ENCODE peak calls at places on chromosomes 13 and 19, in five cellular contexts. One of them, this sample, is unnamed. For H3K4me1, the result is how much of the 10 kb centered on the place peaks cover.

GRCh38 chr13:21420706-21421105 is 38.4 kb downstream of the ZDHHC20 start:
- DNase-seq in Peyer's patch: no peak
- DNase-seq in aorta: no peak
- DNase-seq in HAP-1: no peak
- DNase-seq in right cardiac atrium: no peak
- DNase-seq in this sample: peak

GRCh38 chr13:75901509-75901908 is 265.4 kb downstream of the LMO7 start:
- DNase-seq in Peyer's patch: no peak
- DNase-seq in aorta: no peak
- DNase-seq in right cardiac atrium: no peak
- DNase-seq in HAP-1: no peak
- DNase-seq in this sample: no peak

GRCh38 chr19:13016245-13016627 is 21.0 kb downstream of the NFIX start:
- DNase-seq in HAP-1: no peak
- DNase-seq in aorta: no peak
- DNase-seq in Peyer's patch: no peak
- DNase-seq in right cardiac atrium: no peak
- DNase-seq in this sample: peak

GRCh38 chr13:21538753-21539152 is 65.2 kb downstream of the MICU2 start:
- DNase-seq in HAP-1: no peak
- DNase-seq in right cardiac atrium: no peak
- DNase-seq in Peyer's patch: no peak
- DNase-seq in aorta: no peak
- DNase-seq in this sample: no peak

GRCh38 chr19:50874185-50874584 is 946 bp downstream of the KLK2 start:
- DNase-seq in HAP-1: no peak
- DNase-seq in right cardiac atrium: no peak
- DNase-seq in Peyer's patch: no peak
- DNase-seq in aorta: no peak
- DNase-seq in this sample: no peak

GRCh38 chr19:13398780-13399726 is 107.2 kb downstream of the CACNA1A start:
- DNase-seq in Peyer's patch: no peak
- DNase-seq in aorta: no peak
- DNase-seq in HAP-1: no peak
- DNase-seq in right cardiac atrium: peak
- DNase-seq in this sample: peak

GRCh38 chr13:75864718-75865117 is 228.6 kb downstream of the LMO7 start:
- DNase-seq in Peyer's patch: no peak
- DNase-seq in HAP-1: no peak
- DNase-seq in right cardiac atrium: no peak
- DNase-seq in aorta: no peak
- DNase-seq in this sample: no peak

GRCh38 chr19:48724796-48725753 is 5.5 kb upstream of the MAMSTR start:
- DNase-seq in aorta: no peak
- DNase-seq in Peyer's patch: no peak
- DNase-seq in right cardiac atrium: peak
- DNase-seq in HAP-1: peak
- DNase-seq in this sample: peak

GRCh38 chr19:51326216-51327065 is 15.0 kb downstream of the IGLON5 start:
- DNase-seq in right cardiac atrium: no peak
- DNase-seq in HAP-1: no peak
- DNase-seq in Peyer's patch: no peak
- DNase-seq in aorta: peak
- DNase-seq in this sample: peak

GRCh38 chr19:30011051-30011578 is 69.1 kb downstream of the URI1 start:
- DNase-seq in Peyer's patch: no peak
- DNase-seq in HAP-1: no peak
- DNase-seq in right cardiac atrium: no peak
- DNase-seq in aorta: no peak
- DNase-seq in this sample: no peak

GRCh38 chr19:30479657-30480056 is 107.5 kb downstream of the ZNF536 start:
- DNase-seq in Peyer's patch: no peak
- DNase-seq in HAP-1: no peak
- DNase-seq in right cardiac atrium: no peak
- DNase-seq in aorta: no peak
- DNase-seq in this sample: no peak

GRCh38 chr13:111645598-111646463 is 325.4 kb downstream of the TEX29 start:
- DNase-seq in HAP-1: no peak
- DNase-seq in aorta: no peak
- DNase-seq in Peyer's patch: no peak
- DNase-seq in right cardiac atrium: no peak
- DNase-seq in this sample: no peak

GRCh38 chr19:33674575-33675367 is 53.0 kb downstream of the CHST8 start:
- DNase-seq in right cardiac atrium: no peak
- DNase-seq in Peyer's patch: no peak
- DNase-seq in HAP-1: no peak
- DNase-seq in aorta: peak
- DNase-seq in this sample: no peak

GRCh38 chr13:103525530-103525929 is 459.3 kb upstream of the SLC10A2 start:
- DNase-seq in HAP-1: no peak
- DNase-seq in right cardiac atrium: no peak
- DNase-seq in aorta: no peak
- DNase-seq in Peyer's patch: no peak
- DNase-seq in this sample: no peak

GRCh38 chr19:46147791-46148288 is at the start of gene IGFL2:
- DNase-seq in HAP-1: no peak
- DNase-seq in aorta: no peak
- DNase-seq in Peyer's patch: no peak
- DNase-seq in right cardiac atrium: no peak
- DNase-seq in this sample: no peak

GRCh38 chr13:66634384-66634783 is 595.8 kb downstream of the PCDH9 start:
- DNase-seq in right cardiac atrium: no peak
- DNase-seq in Peyer's patch: no peak
- DNase-seq in aorta: no peak
- DNase-seq in HAP-1: no peak
- DNase-seq in this sample: no peak

GRCh38 chr13:99985243-99985874 is 3.8 kb downstream of the ZIC2 start:
- DNase-seq in right cardiac atrium: no peak
- DNase-seq in Peyer's patch: no peak
- DNase-seq in HAP-1: no peak
- DNase-seq in aorta: peak
- DNase-seq in this sample: peak

GRCh38 chr13:29955137-29955650 is 104.8 kb upstream of the UBL3 start:
- DNase-seq in aorta: no peak
- DNase-seq in right cardiac atrium: no peak
- DNase-seq in HAP-1: no peak
- DNase-seq in Peyer's patch: no peak
- DNase-seq in this sample: no peak

GRCh38 chr13:48653074-48654054 is at the start of gene CYSLTR2:
- DNase-seq in Peyer's patch: no peak
- DNase-seq in aorta: no peak
- DNase-seq in HAP-1: no peak
- DNase-seq in right cardiac atrium: no peak
- DNase-seq in this sample: no peak

GRCh38 chr19:55695511-55696290 is 20.7 kb downstream of the EPN1 start:
- DNase-seq in Peyer's patch: no peak
- DNase-seq in aorta: peak
- DNase-seq in HAP-1: no peak
- DNase-seq in right cardiac atrium: no peak
- DNase-seq in this sample: peak

GRCh38 chr13:75195479-75196111 is 286.4 kb downstream of the TBC1D4 start:
- DNase-seq in HAP-1: no peak
- DNase-seq in Peyer's patch: no peak
- DNase-seq in aorta: no peak
- DNase-seq in right cardiac atrium: peak
- DNase-seq in this sample: no peak

GRCh38 chr13:44299142-44299541 is 74.5 kb upstream of the SERP2 start:
- DNase-seq in aorta: no peak
- DNase-seq in right cardiac atrium: no peak
- DNase-seq in Peyer's patch: no peak
- DNase-seq in HAP-1: no peak
- DNase-seq in this sample: no peak

GRCh38 chr19:18946918-18947317 is 5.9 kb upstream of the HOMER3 start:
- DNase-seq in Peyer's patch: peak
- DNase-seq in right cardiac atrium: no peak
- DNase-seq in HAP-1: no peak
- DNase-seq in aorta: no peak
- DNase-seq in this sample: peak

GRCh38 chr19:10346509-10346908 is 7.1 kb upstream of the ICAM3 start:
- DNase-seq in Peyer's patch: no peak
- DNase-seq in right cardiac atrium: peak
- DNase-seq in HAP-1: no peak
- DNase-seq in aorta: no peak
- DNase-seq in this sample: peak

GRCh38 chr19:55287361-55288079 is 3.7 kb downstream of the BRSK1 start:
- DNase-seq in right cardiac atrium: no peak
- DNase-seq in HAP-1: no peak
- DNase-seq in aorta: no peak
- DNase-seq in Peyer's patch: no peak
- DNase-seq in this sample: no peak

GRCh38 chr13:72959643-72960042 is 99.2 kb upstream of the KLF5 start:
- DNase-seq in HAP-1: no peak
- DNase-seq in Peyer's patch: no peak
- DNase-seq in aorta: no peak
- DNase-seq in right cardiac atrium: no peak
- DNase-seq in this sample: peak

GRCh38 chr13:33629610-33630009 is 188.3 kb upstream of the RFC3 start:
- DNase-seq in right cardiac atrium: no peak
- DNase-seq in aorta: no peak
- DNase-seq in Peyer's patch: no peak
- DNase-seq in HAP-1: no peak
- DNase-seq in this sample: no peak

GRCh38 chr13:86020350-86021002 is 221.3 kb upstream of the SLITRK6 start:
- DNase-seq in right cardiac atrium: no peak
- DNase-seq in HAP-1: no peak
- DNase-seq in aorta: no peak
- DNase-seq in Peyer's patch: no peak
- DNase-seq in this sample: no peak

GRCh38 chr13:51453959-51454703 is 1.3 kb upstream of the INTS6 start:
- DNase-seq in Peyer's patch: peak
- DNase-seq in aorta: peak
- DNase-seq in right cardiac atrium: peak
- DNase-seq in HAP-1: peak
- DNase-seq in this sample: peak

GRCh38 chr13:100357764-100358163 is 230.8 kb downstream of the GGACT start:
- DNase-seq in aorta: no peak
- DNase-seq in Peyer's patch: no peak
- DNase-seq in right cardiac atrium: no peak
- DNase-seq in HAP-1: no peak
- DNase-seq in this sample: no peak

GRCh38 chr13:65594255-65594654 is 1635.9 kb downstream of the PCDH9 start:
- DNase-seq in right cardiac atrium: no peak
- DNase-seq in aorta: no peak
- DNase-seq in Peyer's patch: no peak
- DNase-seq in HAP-1: no peak
- DNase-seq in this sample: no peak

GRCh38 chr13:23679214-23679613 is 109.0 kb downstream of the TNFRSF19 start:
- DNase-seq in aorta: no peak
- DNase-seq in right cardiac atrium: no peak
- DNase-seq in Peyer's patch: no peak
- DNase-seq in HAP-1: no peak
- DNase-seq in this sample: peak

GRCh38 chr19:4971816-4972495 is 3.0 kb downstream of the KDM4B start:
- DNase-seq in right cardiac atrium: no peak
- DNase-seq in aorta: peak
- DNase-seq in HAP-1: no peak
- DNase-seq in Peyer's patch: no peak
- DNase-seq in this sample: peak

GRCh38 chr19:4969772-4970531 is 1.0 kb downstream of the KDM4B start:
- DNase-seq in aorta: peak
- DNase-seq in HAP-1: no peak
- DNase-seq in right cardiac atrium: no peak
- DNase-seq in Peyer's patch: peak
- DNase-seq in this sample: peak

GRCh38 chr19:4972509-4973230 is 3.8 kb downstream of the KDM4B start:
- DNase-seq in Peyer's patch: no peak
- DNase-seq in aorta: no peak
- DNase-seq in HAP-1: no peak
- DNase-seq in right cardiac atrium: no peak
- DNase-seq in this sample: peak

GRCh38 chr19:4970558-4971423 is 1.9 kb downstream of the KDM4B start:
- DNase-seq in HAP-1: no peak
- DNase-seq in right cardiac atrium: no peak
- DNase-seq in aorta: peak
- DNase-seq in Peyer's patch: no peak
- DNase-seq in this sample: peak

GRCh38 chr19:4971424-4971793 is 2.5 kb downstream of the KDM4B start:
- DNase-seq in HAP-1: peak
- DNase-seq in right cardiac atrium: no peak
- DNase-seq in aorta: peak
- DNase-seq in Peyer's patch: no peak
- DNase-seq in this sample: peak
- H3K4me1 ChIP-seq in HAP-1: under half
- H3K4me1 ChIP-seq in right cardiac atrium: under half
- H3K4me1 ChIP-seq in aorta: under half
- H3K4me1 ChIP-seq in Peyer's patch: under half
- H3K4me1 ChIP-seq in this sample: under half

GRCh38 chr19:38846097-38846496 is 3.7 kb downstream of the HNRNPL start:
- DNase-seq in aorta: no peak
- DNase-seq in HAP-1: no peak
- DNase-seq in right cardiac atrium: no peak
- DNase-seq in Peyer's patch: no peak
- DNase-seq in this sample: no peak
- H3K4me3 ChIP-seq in aorta: no peak
- H3K4me3 ChIP-seq in HAP-1: no peak
- H3K4me3 ChIP-seq in right cardiac atrium: no peak
- H3K4me3 ChIP-seq in Peyer's patch: no peak
- H3K4me3 ChIP-seq in this sample: no peak

GRCh38 chr19:38867176-38867780 is 10.8 kb downstream of the RINL start:
- DNase-seq in Peyer's patch: no peak
- DNase-seq in aorta: no peak
- DNase-seq in right cardiac atrium: no peak
- DNase-seq in HAP-1: no peak
- DNase-seq in this sample: no peak
- H3K4me1 ChIP-seq in Peyer's patch: under half
- H3K4me1 ChIP-seq in aorta: under half
- H3K4me1 ChIP-seq in right cardiac atrium: under half
- H3K4me1 ChIP-seq in HAP-1: under half
- H3K4me1 ChIP-seq in this sample: under half

DNA sequence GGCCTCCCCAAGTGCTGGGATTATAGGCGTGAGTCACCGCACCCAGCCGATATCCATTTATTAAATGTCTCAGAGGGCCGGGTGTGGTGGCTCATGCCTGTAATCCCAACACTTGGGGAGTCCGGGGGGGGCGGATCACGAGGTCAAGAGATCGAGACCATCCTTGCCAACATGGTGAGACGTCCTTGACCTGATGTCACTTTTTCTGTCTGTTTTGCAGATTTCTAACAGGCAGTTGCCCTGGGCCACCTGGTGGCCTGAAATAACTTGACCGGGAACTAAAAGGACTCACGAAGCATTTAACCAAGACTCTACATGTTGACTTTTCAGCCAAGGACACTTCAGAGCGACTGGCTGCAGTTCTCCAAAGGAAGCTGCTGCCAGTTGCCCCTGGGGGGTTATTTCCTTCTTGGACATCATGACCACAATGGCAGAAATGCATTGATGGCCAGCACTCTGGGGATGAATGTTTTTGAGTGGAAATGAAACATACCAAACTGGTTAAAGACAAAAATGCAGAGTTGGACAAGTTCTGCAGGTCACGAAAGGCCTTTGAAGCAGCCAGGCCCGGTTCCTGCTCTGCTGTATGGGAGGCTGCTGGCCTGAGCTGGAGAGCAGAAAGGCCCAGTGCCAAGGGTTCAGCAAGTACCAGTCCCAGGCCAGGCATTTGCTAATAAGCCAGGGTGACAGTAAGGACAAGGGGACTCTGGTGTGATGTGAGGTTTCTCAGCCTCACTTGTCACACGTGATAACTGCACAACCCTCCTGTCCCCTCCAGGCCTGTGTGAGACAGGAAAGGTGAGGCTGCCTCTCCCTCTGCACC is 8.3 kb downstream of the ZNF837 start:
- DNase-seq in HAP-1: no peak
- DNase-seq in right cardiac atrium: no peak
- DNase-seq in Peyer's patch: no peak
- DNase-seq in aorta: no peak
- DNase-seq in this sample: peak
- H3K4me3 ChIP-seq in HAP-1: no peak
- H3K4me3 ChIP-seq in right cardiac atrium: no peak
- H3K4me3 ChIP-seq in Peyer's patch: no peak
- H3K4me3 ChIP-seq in aorta: no peak
- H3K4me3 ChIP-seq in this sample: no peak

This sample was measured in osteoblast.